ENCODE peak calls at places on chromosome 10, in six cellular contexts. One of them, this sample, is unnamed.

GRCh38 chr10:104612577-104613205 is 28.4 kb upstream of the SORCS3 start:
- DNase-seq in GM12878: no peak
- DNase-seq in IMR-90: no peak
- DNase-seq in MM.1S: no peak
- DNase-seq in transverse colon: no peak
- DNase-seq in B cell: no peak
- DNase-seq in this sample: no peak

GRCh38 chr10:31136951-31137885 is 105.6 kb upstream of the ZNF438 start:
- DNase-seq in GM12878: no peak
- DNase-seq in IMR-90: peak; percentile 69
- DNase-seq in MM.1S: no peak
- DNase-seq in transverse colon: no peak
- DNase-seq in B cell: no peak
- DNase-seq in this sample: no peak

GRCh38 chr10:84166620-84167288 is 6.8 kb upstream of the GPR15LG start:
- DNase-seq in GM12878: no peak
- DNase-seq in IMR-90: no peak
- DNase-seq in MM.1S: no peak
- DNase-seq in transverse colon: no peak
- DNase-seq in B cell: no peak
- DNase-seq in this sample: no peak

GRCh38 chr10:59708816-59709471 is 706 bp downstream of the SLC16A9 start:
- DNase-seq in GM12878: no peak
- DNase-seq in IMR-90: no peak
- DNase-seq in MM.1S: peak; percentile 26
- DNase-seq in transverse colon: peak; percentile 49
- DNase-seq in B cell: peak; percentile 31
- DNase-seq in this sample: peak; percentile 21

GRCh38 chr10:99983280-99983988 is 26.3 kb downstream of the DNMBP start:
- DNase-seq in GM12878: peak; percentile 48
- DNase-seq in IMR-90: peak; percentile 79
- DNase-seq in MM.1S: no peak
- DNase-seq in transverse colon: no peak
- DNase-seq in B cell: no peak
- DNase-seq in this sample: no peak

GRCh38 chr10:103367782-103368518 is at the start of gene TAF5:
- DNase-seq in GM12878: peak; percentile 95
- DNase-seq in IMR-90: peak; percentile 96
- DNase-seq in MM.1S: peak; percentile 97
- DNase-seq in transverse colon: peak; percentile 93
- DNase-seq in B cell: peak; percentile 93
- DNase-seq in this sample: peak; percentile 82

GRCh38 chr10:21727452-21728168 is 193.6 kb downstream of the MLLT10 start:
- DNase-seq in GM12878: no peak
- DNase-seq in IMR-90: no peak
- DNase-seq in MM.1S: no peak
- DNase-seq in transverse colon: peak; percentile 49
- DNase-seq in B cell: no peak
- DNase-seq in this sample: no peak

GRCh38 chr10:78327778-78328591 is 294.3 kb downstream of the RPS24 start:
- DNase-seq in GM12878: no peak
- DNase-seq in IMR-90: no peak
- DNase-seq in MM.1S: no peak
- DNase-seq in transverse colon: no peak
- DNase-seq in B cell: no peak
- DNase-seq in this sample: no peak

GRCh38 chr10:18400911-18401260 is 250.5 kb downstream of the NSUN6 start:
- DNase-seq in GM12878: no peak
- DNase-seq in IMR-90: no peak
- DNase-seq in MM.1S: peak; percentile 45
- DNase-seq in transverse colon: peak; percentile 30
- DNase-seq in B cell: no peak
- DNase-seq in this sample: peak; percentile 11

GRCh38 chr10:26662864-26663263 is 34.6 kb upstream of the PDSS1 start:
- DNase-seq in GM12878: no peak
- DNase-seq in IMR-90: no peak
- DNase-seq in MM.1S: no peak
- DNase-seq in transverse colon: no peak
- DNase-seq in B cell: no peak
- DNase-seq in this sample: no peak

GRCh38 chr10:123784636-123785035 is 107.0 kb downstream of the CPXM2 start:
- DNase-seq in GM12878: no peak
- DNase-seq in IMR-90: no peak
- DNase-seq in MM.1S: no peak
- DNase-seq in transverse colon: no peak
- DNase-seq in B cell: no peak
- DNase-seq in this sample: no peak

GRCh38 chr10:15780353-15781135 is 60.8 kb upstream of the ITGA8 start:
- DNase-seq in GM12878: no peak
- DNase-seq in IMR-90: peak; percentile 25
- DNase-seq in MM.1S: no peak
- DNase-seq in transverse colon: no peak
- DNase-seq in B cell: no peak
- DNase-seq in this sample: no peak

GRCh38 chr10:124604214-124605000 is 139.8 kb downstream of the FAM53B start:
- DNase-seq in GM12878: no peak
- DNase-seq in IMR-90: no peak
- DNase-seq in MM.1S: no peak
- DNase-seq in transverse colon: no peak
- DNase-seq in B cell: peak; percentile 43
- DNase-seq in this sample: no peak

GRCh38 chr10:109183366-109183765 is 739.9 kb downstream of the XPNPEP1 start:
- DNase-seq in GM12878: no peak
- DNase-seq in IMR-90: peak; percentile 72
- DNase-seq in MM.1S: no peak
- DNase-seq in transverse colon: no peak
- DNase-seq in B cell: no peak
- DNase-seq in this sample: no peak

GRCh38 chr10:24814568-24815313 is 91.1 kb upstream of the ARHGAP21 start:
- DNase-seq in GM12878: no peak
- DNase-seq in IMR-90: peak; percentile 62
- DNase-seq in MM.1S: no peak
- DNase-seq in transverse colon: no peak
- DNase-seq in B cell: no peak
- DNase-seq in this sample: no peak

GRCh38 chr10:132359305-132360040 is 27.5 kb downstream of the LRRC27 start:
- DNase-seq in GM12878: no peak
- DNase-seq in IMR-90: no peak
- DNase-seq in MM.1S: no peak
- DNase-seq in transverse colon: no peak
- DNase-seq in B cell: no peak
- DNase-seq in this sample: no peak

GRCh38 chr10:132447446-132448247 is 50.6 kb downstream of the PWWP2B start:
- DNase-seq in GM12878: no peak
- DNase-seq in IMR-90: peak; percentile 71
- DNase-seq in MM.1S: no peak
- DNase-seq in transverse colon: peak; percentile 67
- DNase-seq in B cell: peak; percentile 88
- DNase-seq in this sample: no peak

GRCh38 chr10:105691811-105692210 is 1050.7 kb downstream of the SORCS3 start:
- DNase-seq in GM12878: no peak
- DNase-seq in IMR-90: no peak
- DNase-seq in MM.1S: peak; percentile 25
- DNase-seq in transverse colon: no peak
- DNase-seq in B cell: no peak
- DNase-seq in this sample: peak; percentile 11

DNA sequence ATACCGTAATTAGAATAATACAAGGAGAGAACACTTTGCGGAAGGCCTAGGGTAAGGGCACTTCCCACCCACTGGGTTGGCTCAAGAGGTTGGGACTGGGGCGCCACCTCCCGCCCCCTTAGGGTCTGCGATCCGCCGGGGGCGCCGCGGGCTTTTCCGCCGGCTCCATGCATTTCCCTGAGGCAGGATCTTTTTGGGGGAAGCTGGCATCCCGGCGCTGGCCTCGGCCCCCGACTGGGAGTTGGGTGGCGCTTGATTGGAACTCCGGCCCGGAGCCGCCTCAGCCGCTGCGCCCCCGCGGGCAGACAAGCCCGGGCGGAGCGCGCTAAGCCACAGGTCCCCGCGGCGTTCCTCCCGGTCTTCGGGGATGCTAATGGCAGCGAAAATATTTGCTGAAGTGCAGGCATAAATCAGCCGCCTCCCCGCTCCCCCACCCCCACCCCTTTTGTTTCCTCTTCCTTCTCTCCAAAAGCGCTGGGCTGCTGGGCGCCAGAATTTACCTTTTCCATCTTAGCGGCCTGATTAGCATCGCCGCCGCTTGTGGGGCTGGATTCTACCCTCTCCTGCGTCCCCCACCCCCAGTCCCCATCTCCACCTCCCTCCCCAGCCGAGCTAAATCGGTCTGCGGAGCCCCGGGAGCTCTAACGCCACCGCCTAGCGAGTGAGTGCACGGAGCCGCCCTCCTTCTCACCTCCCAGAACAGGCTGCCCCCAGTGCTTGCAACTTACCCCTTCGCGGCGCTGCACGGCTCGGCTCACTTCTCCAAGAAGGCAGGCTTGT is 5.1 kb downstream of the UNC5B start:
- DNase-seq in GM12878: no peak
- DNase-seq in IMR-90: no peak
- DNase-seq in MM.1S: no peak
- DNase-seq in transverse colon: no peak
- DNase-seq in B cell: no peak
- DNase-seq in this sample: no peak
- TF ChIP-seq CTCF in GM12878: no peak
- TF ChIP-seq CTCF in IMR-90: no peak
- TF ChIP-seq CTCF in MM.1S: no peak
- TF ChIP-seq CTCF in transverse colon: no peak
- TF ChIP-seq CTCF in B cell: no peak
- TF ChIP-seq CTCF in this sample: no peak

DNA sequence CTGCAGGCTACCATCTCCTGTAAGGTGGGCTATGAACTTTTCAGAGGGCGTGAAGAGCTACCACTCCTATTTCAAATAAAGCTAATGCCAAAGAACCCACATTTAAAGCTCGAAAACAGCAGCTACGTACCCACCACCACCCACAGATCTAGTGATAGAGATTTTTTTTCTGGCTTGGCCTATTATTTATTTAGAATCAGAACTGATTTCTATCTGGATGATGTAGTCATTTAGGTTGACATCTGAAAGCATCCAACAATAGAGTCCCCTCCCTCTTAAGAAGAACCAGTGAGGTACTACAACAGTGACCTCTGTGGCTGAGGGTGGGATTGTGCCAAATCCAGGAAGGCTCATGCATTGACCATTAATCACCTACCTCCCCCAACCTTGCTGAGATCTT is 113.8 kb upstream of the ADO start:
- DNase-seq in GM12878: no peak
- DNase-seq in IMR-90: no peak
- DNase-seq in MM.1S: no peak
- DNase-seq in transverse colon: no peak
- DNase-seq in B cell: no peak
- DNase-seq in this sample: no peak
- TF ChIP-seq CTCF in GM12878: peak; percentile 22
- TF ChIP-seq CTCF in IMR-90: no peak
- TF ChIP-seq CTCF in MM.1S: peak; percentile 47
- TF ChIP-seq CTCF in transverse colon: no peak
- TF ChIP-seq CTCF in B cell: no peak
- TF ChIP-seq CTCF in this sample: no peak

GRCh38 chr10:32961892-32962369 is 3.9 kb upstream of the ITGB1 start:
- DNase-seq in GM12878: no peak
- DNase-seq in IMR-90: peak; percentile 93
- DNase-seq in MM.1S: no peak
- DNase-seq in transverse colon: no peak
- DNase-seq in B cell: no peak
- DNase-seq in this sample: no peak
- TF ChIP-seq CTCF in GM12878: no peak
- TF ChIP-seq CTCF in IMR-90: peak; percentile 34
- TF ChIP-seq CTCF in MM.1S: no peak
- TF ChIP-seq CTCF in transverse colon: no peak
- TF ChIP-seq CTCF in B cell: no peak
- TF ChIP-seq CTCF in this sample: peak; percentile 37

DNA sequence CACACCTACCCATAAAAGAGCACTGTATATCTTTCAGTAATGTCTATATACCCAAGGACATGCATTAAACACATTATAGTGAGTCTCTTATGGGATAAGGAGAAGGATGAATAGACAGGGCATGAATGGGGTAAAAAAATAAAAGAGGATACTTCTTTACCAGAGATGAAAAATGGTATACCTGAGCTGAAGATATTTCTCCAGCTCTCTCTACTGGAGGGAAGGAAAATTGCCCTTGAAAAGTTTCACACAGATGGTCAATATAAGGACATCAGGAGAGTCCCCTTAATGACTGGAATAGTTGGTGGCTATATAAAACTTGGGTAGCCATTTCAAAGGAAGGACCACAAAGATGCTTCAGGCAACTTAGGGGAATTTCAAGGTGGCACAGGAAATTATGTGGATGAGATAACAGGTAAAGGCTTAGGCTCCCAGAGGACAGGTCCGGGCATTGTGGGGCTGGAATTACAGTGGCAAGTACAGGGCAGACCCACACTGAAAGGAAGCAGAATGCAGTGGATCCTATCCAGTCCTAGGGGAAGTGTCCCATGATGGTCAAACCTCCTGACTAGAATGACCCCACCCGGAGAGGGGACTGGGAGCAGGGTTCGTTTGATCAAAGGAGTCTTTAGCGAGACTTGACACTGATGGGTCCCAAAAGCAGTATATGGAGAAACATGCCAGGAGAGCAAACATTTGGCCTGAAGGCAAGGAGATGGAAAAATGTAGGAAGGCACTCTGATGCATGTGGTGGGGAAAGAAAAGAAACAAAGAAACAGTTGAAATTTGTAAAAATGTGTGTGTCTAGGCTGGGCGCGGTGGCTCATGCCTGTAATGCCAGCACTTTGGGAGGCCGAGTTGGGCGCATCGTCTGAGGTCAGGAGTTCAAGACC is 35.6 kb downstream of the PLAU start:
- DNase-seq in GM12878: no peak
- DNase-seq in IMR-90: no peak
- DNase-seq in MM.1S: no peak
- DNase-seq in transverse colon: no peak
- DNase-seq in B cell: no peak
- DNase-seq in this sample: no peak
- TF ChIP-seq CTCF in GM12878: no peak
- TF ChIP-seq CTCF in IMR-90: no peak
- TF ChIP-seq CTCF in MM.1S: no peak
- TF ChIP-seq CTCF in transverse colon: no peak
- TF ChIP-seq CTCF in B cell: no peak
- TF ChIP-seq CTCF in this sample: no peak

DNA sequence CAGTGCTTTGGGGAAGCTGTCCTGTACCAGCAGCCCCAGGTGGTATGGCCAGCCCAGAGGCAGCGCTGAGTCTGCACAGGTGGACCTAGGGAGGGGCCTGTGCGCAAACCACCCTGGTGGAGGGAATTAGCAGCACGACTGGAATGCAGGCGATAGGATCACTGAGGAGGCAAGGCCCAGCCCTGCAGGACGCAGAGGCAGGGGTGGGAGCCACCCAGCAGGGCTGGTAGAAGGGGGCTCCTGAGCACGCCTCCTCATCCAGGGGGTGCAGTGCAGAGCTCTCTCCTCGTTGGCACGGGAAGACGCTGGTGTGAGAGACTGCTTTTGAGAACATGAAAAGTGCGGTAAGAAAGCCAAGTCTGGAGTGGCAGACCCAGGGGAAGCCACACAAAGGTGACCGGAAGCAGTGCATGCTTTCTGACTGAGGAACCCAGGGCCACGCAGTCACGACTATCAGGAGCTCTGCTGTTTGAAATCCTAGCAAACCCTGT is 6.0 kb downstream of the FXYD4 start:
- DNase-seq in GM12878: no peak
- DNase-seq in IMR-90: no peak
- DNase-seq in MM.1S: no peak
- DNase-seq in transverse colon: no peak
- DNase-seq in B cell: no peak
- DNase-seq in this sample: no peak
- TF ChIP-seq CTCF in GM12878: peak; percentile 3
- TF ChIP-seq CTCF in IMR-90: no peak
- TF ChIP-seq CTCF in MM.1S: no peak
- TF ChIP-seq CTCF in transverse colon: no peak
- TF ChIP-seq CTCF in B cell: no peak
- TF ChIP-seq CTCF in this sample: peak; percentile 63